ENCODE peak calls at places on chromosome 17, in seven cellular contexts. A is neural progenitor cell; V is CD4-positive, alpha-beta T cell; X is MG63; Z is small intestine; I is ascending aorta; N is AG04450. C is an unnamed sample.

GRCh38 chr17:75875182-75875939 is 3.0 kb downstream of the TRIM47 start:
- DNase-seq in A (no peak), V (no peak), X (no peak), Z (no peak), I (peak; percentile 85), N (no peak), C (no peak)

GRCh38 chr17:81200695-81201580 is 21.8 kb downstream of the CEP131 start:
- DNase-seq in A (peak; percentile 62), V (no peak), X (peak; percentile 45), Z (peak; percentile 78), I (no peak), N (peak; percentile 42), C (no peak)

GRCh38 chr17:1634841-1635650 is 6.4 kb upstream of the SLC43A2 start:
- DNase-seq in A (no peak), V (no peak), X (no peak), Z (no peak), I (no peak), N (no peak), C (no peak)

GRCh38 chr17:74677558-74678466 is 34.9 kb downstream of the CD300LF start:
- DNase-seq in A (no peak), V (no peak), X (peak; percentile 81), Z (peak; percentile 13), I (no peak), N (no peak), C (no peak)

GRCh38 chr17:59815965-59816364 is 76.8 kb downstream of the TUBD1 start:
- DNase-seq in A (no peak), V (no peak), X (no peak), Z (no peak), I (no peak), N (no peak), C (no peak)

GRCh38 chr17:76097716-76098295 is 5.8 kb downstream of the EXOC7 start:
- DNase-seq in A (no peak), V (no peak), X (no peak), Z (no peak), I (no peak), N (no peak), C (no peak)

GRCh38 chr17:68591583-68591982 is 9.6 kb downstream of the FAM20A start:
- DNase-seq in A (peak; percentile 38), V (no peak), X (no peak), Z (no peak), I (no peak), N (no peak), C (no peak)

GRCh38 chr17:4901648-4902344 is 1.1 kb downstream of the CHRNE start:
- DNase-seq in A (no peak), V (no peak), X (no peak), Z (no peak), I (no peak), N (no peak), C (peak; percentile 86)

GRCh38 chr17:77148959-77149510 is 8.3 kb downstream of the SEC14L1 start:
- DNase-seq in A (no peak), V (no peak), X (no peak), Z (no peak), I (no peak), N (no peak), C (no peak)

GRCh38 chr17:2335726-2336214 is 487 bp downstream of the TSR1 start:
- DNase-seq in A (peak; percentile 36), V (no peak), X (no peak), Z (no peak), I (no peak), N (no peak), C (no peak)

GRCh38 chr17:37089998-37090397 is 141.2 kb downstream of the AATF start:
- DNase-seq in A (no peak), V (peak; percentile 30), X (no peak), Z (peak; percentile 61), I (no peak), N (no peak), C (no peak)

GRCh38 chr17:82227629-82228277 is 1.1 kb upstream of the SLC16A3 start:
- DNase-seq in A (no peak), V (no peak), X (no peak), Z (no peak), I (no peak), N (no peak), C (no peak)

GRCh38 chr17:80663783-80664206 is 119.2 kb downstream of the RPTOR start:
- DNase-seq in A (no peak), V (peak; percentile 46), X (no peak), Z (no peak), I (no peak), N (no peak), C (no peak)

GRCh38 chr17:75096082-75096625 is 8.4 kb downstream of the SLC16A5 start:
- DNase-seq in A (no peak), V (no peak), X (peak; percentile 66), Z (peak; percentile 98), I (peak; percentile 76), N (no peak), C (peak; percentile 93)

GRCh38 chr17:40479754-40480480 is 21.5 kb downstream of the TNS4 start:
- DNase-seq in A (no peak), V (no peak), X (no peak), Z (no peak), I (no peak), N (no peak), C (no peak)

GRCh38 chr17:1053661-1054360 is 56.9 kb downstream of the TIMM22 start:
- DNase-seq in A (no peak), V (no peak), X (no peak), Z (no peak), I (no peak), N (no peak), C (no peak)

GRCh38 chr17:27157297-27157696 is 136.6 kb upstream of the WSB1 start:
- DNase-seq in A (no peak), V (no peak), X (no peak), Z (no peak), I (no peak), N (no peak), C (no peak)

GRCh38 chr17:77327566-77328463 is 187.0 kb downstream of the SEC14L1 start:
- DNase-seq in A (no peak), V (no peak), X (no peak), Z (peak; percentile 82), I (peak; percentile 53), N (no peak), C (peak; percentile 54)

GRCh38 chr17:69762766-69763165 is 312.3 kb upstream of the KCNJ16 start:
- DNase-seq in A (no peak), V (no peak), X (no peak), Z (no peak), I (no peak), N (no peak), C (no peak)

DNA sequence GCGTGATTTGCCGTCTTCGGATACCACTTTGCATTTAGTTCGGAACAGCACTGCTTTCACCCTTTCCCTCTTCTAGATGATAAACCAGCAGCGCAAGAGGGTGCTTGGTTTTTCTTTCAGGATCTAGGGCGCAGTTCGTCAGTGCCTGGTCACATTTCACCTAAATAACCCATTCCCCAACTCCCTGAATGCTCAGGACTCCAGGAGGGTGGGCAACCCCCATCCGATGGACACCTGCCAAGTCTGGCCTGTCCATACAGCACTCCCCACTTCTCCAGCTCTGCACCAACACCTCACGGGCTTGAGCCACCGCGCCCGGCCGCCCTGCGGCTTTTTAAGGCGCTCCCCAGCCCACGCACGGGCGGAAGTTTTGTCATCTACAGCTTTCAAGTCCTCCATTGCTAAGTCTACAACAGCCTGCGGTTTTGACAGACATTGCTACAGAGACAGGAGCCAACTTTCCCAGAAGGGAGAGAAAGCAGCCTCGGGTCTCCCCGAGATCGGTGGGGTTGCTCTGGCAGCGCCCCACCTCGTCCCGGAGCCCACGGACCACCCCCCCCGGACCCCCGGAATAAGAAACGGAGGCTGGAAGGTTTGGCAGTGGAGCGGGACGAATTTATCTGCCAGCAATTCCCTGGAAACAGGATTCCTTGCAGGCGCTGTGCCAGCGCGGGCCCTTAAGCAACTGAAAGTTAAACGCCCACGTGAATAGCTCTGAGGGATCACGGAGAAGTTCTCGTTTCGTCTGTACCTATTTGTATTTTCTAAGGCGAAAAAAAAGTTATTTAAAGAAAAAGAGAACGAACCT is 38.6 kb upstream of the SLFN13 start:
- DNase-seq in A (no peak), V (peak; percentile 66), X (peak; percentile 45), Z (peak; percentile 47), I (peak; percentile 71), N (peak; percentile 18), C (peak; percentile 90)
- H3K9me3 ChIP-seq in A (no peaks in the 10 kb centered on the region), V (peaks cover 16% of the 10 kb centered on the region), X (peaks cover 4% of the 10 kb centered on the region), Z (no peaks in the 10 kb centered on the region), I (no peaks in the 10 kb centered on the region), N (peaks cover 17% of the 10 kb centered on the region), C (no peaks in the 10 kb centered on the region)

DNA sequence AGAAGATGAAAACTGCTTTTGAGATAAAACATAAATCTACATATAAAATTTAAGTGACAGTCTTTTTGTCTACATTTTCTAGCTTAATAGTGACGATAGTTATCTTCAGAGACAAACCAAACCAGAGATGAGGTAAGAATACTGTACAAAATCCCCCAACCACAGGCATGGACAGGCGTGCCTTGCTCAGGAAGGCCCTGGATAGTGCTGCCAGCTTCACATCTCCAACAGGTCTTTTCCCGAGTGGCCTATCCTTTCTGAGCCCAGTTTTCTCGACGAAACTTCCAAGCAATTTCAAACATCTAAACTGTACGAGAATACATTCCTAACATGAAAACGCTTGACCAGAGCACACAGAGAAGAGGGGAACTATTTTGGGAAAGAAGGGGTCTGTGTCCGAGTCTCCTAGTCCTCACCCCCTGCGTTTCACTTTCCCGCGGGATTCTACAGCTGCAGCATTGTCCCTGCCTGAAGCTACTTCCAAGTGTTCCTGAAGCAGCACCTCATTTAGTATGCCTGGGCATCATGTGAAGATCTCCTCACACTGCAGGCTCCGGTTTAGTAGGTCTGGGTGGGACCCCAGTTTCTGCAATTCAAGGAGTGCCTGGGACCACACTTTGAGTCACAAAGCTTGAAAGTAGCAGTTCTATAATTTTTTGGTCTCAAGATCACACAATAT is 37.8 kb downstream of the GNA13 start:
- DNase-seq in A (peak; percentile 9), V (no peak), X (no peak), Z (no peak), I (no peak), N (no peak), C (no peak)
- H3K9me3 ChIP-seq in A (no peaks in the 10 kb centered on the region), V (no peaks in the 10 kb centered on the region), X (no peaks in the 10 kb centered on the region), Z (no peaks in the 10 kb centered on the region), I (no peaks in the 10 kb centered on the region), N (no peaks in the 10 kb centered on the region), C (no peaks in the 10 kb centered on the region)

GRCh38 chr17:52389632-52390031 is 231.1 kb upstream of the CA10 start:
- DNase-seq in A (no peak), V (no peak), X (no peak), Z (peak; percentile 63), I (no peak), N (no peak), C (no peak)
- H3K9me3 ChIP-seq in A (no peaks in the 10 kb centered on the region), V (no peaks in the 10 kb centered on the region), X (no peaks in the 10 kb centered on the region), Z (no peaks in the 10 kb centered on the region), I (no peaks in the 10 kb centered on the region), N (peaks cover 17% of the 10 kb centered on the region), C (no peaks in the 10 kb centered on the region)

GRCh38 chr17:22507823-22508222 is 815.5 kb downstream of the KCNJ18 start:
- DNase-seq in A (no peak), V (no peak), X (no peak), Z (no peak), I (no peak), N (no peak), C (no peak)

GRCh38 chr17:22505660-22506059 is 813.3 kb downstream of the KCNJ18 start:
- DNase-seq in A (no peak), V (no peak), X (no peak), Z (no peak), I (no peak), N (no peak), C (no peak)

GRCh38 chr17:22506861-22507260 is 814.5 kb downstream of the KCNJ18 start:
- DNase-seq in A (no peak), V (no peak), X (no peak), Z (no peak), I (no peak), N (no peak), C (no peak)

GRCh38 chr17:22510504-22510903 is 818.2 kb downstream of the KCNJ18 start:
- DNase-seq in A (no peak), V (no peak), X (no peak), Z (no peak), I (no peak), N (no peak), C (no peak)

GRCh38 chr17:22506231-22506630 is 813.9 kb downstream of the KCNJ18 start:
- DNase-seq in A (no peak), V (no peak), X (no peak), Z (no peak), I (no peak), N (no peak), C (no peak)
- H3K9me3 ChIP-seq in A (peaks cover 17% of the 10 kb centered on the region), V (no peaks in the 10 kb centered on the region), X (no peaks in the 10 kb centered on the region), Z (peaks cover 4% of the 10 kb centered on the region), I (no peaks in the 10 kb centered on the region), N (peaks cover 52% of the 10 kb centered on the region), C (no peaks in the 10 kb centered on the region)